ENCODE peak calls at places on chromosomes 16 and 17, in five cellular contexts. D is NCI-H2171 treated with DMSO at 0.1 percent for 48 hours; H is stimulated activated CD4-positive, alpha-beta T cell treated with anti-CD3 and anti-CD28 coated beads, Interleukin-15, amount 100 ng/mL, for 1 hour; O is uterus; K is effector CD4-positive, alpha-beta T cell. T is an unnamed sample.

GRCh38 chr17:50872710-50873424 is 6.7 kb upstream of the TOB1 start:
- DNase-seq in D (no peak), O (no peak), K (peak), H (no peak), T (no peak)

GRCh38 chr16:23803591-23804123 is 32.1 kb upstream of the PRKCB start:
- DNase-seq in O (peak), H (peak), K (peak), D (no peak), T (peak)

GRCh38 chr17:28333083-28333746 is 2.1 kb downstream of the IFT20 start:
- DNase-seq in H (no peak), D (no peak), O (no peak), K (no peak), T (no peak)

GRCh38 chr17:50111687-50112655 is 16.8 kb downstream of the PDK2 start:
- DNase-seq in D (peak), O (no peak), H (no peak), K (no peak), T (no peak)

GRCh38 chr16:30395992-30396560 is 856 bp downstream of the ZNF48 start:
- DNase-seq in D (no peak), K (no peak), O (no peak), H (no peak), T (no peak)

GRCh38 chr17:50258647-50259483 is 15.4 kb upstream of the TMEM92 start:
- DNase-seq in D (peak), O (peak), H (no peak), K (no peak), T (no peak)

GRCh38 chr16:85062303-85062702 is 34.7 kb downstream of the KIAA0513 start:
- DNase-seq in O (no peak), H (no peak), D (no peak), K (no peak), T (no peak)

GRCh38 chr16:11497851-11498289 is 88.8 kb downstream of the LITAF start:
- DNase-seq in O (peak), K (no peak), H (no peak), D (peak), T (no peak)

GRCh38 chr17:61371179-61371578 is 28.5 kb upstream of the TBX2 start:
- DNase-seq in H (no peak), K (no peak), D (no peak), O (no peak), T (no peak)

GRCh38 chr16:67252806-67253497 is 4.2 kb downstream of the SLC9A5 start:
- DNase-seq in O (no peak), K (no peak), D (peak), H (no peak), T (no peak)

GRCh38 chr17:79786930-79787643 is 9.1 kb downstream of the CBX2 start:
- DNase-seq in K (no peak), O (no peak), H (no peak), D (no peak), T (no peak)

GRCh38 chr17:70906808-70907207 is 737.5 kb downstream of the KCNJ2 start:
- DNase-seq in D (no peak), H (no peak), K (no peak), O (no peak), T (no peak)

GRCh38 chr16:78596996-78597422 is 497.6 kb downstream of the WWOX start:
- DNase-seq in D (no peak), O (no peak), K (no peak), H (no peak), T (no peak)

GRCh38 chr16:85350973-85351372 is 238.7 kb upstream of the CIBAR2 start:
- DNase-seq in O (peak), D (peak), K (no peak), H (no peak), T (peak)

GRCh38 chr17:60244656-60245055 is 94.9 kb downstream of the CA4 start:
- DNase-seq in O (no peak), D (no peak), K (no peak), H (no peak), T (no peak)

GRCh38 chr17:74012465-74012864 is 191.0 kb upstream of the RPL38 start:
- DNase-seq in H (no peak), O (no peak), K (peak), D (peak), T (no peak)

GRCh38 chr16:8828541-8829165 is 31.0 kb downstream of the PMM2 start:
- DNase-seq in O (no peak), K (no peak), D (no peak), H (no peak), T (no peak)

GRCh38 chr17:38786372-38786771 is 13.0 kb downstream of the PIP4K2B start:
- DNase-seq in K (no peak), D (no peak), O (no peak), H (no peak), T (no peak)

GRCh38 chr17:39971076-39971603 is 8.3 kb downstream of the GSDMA start:
- DNase-seq in O (no peak), H (no peak), D (no peak), K (no peak), T (no peak)

GRCh38 chr17:58756246-58757161 is 850 bp downstream of the PPM1E start:
- DNase-seq in D (peak), K (no peak), H (no peak), O (no peak), T (no peak)

GRCh38 chr17:2213291-2213960 is 90.2 kb downstream of the SMG6 start:
- DNase-seq in K (no peak), D (no peak), O (no peak), H (no peak), T (no peak)

GRCh38 chr16:54052271-54052670 is 234.3 kb downstream of the IRX3 start:
- DNase-seq in H (no peak), D (no peak), K (no peak), O (no peak), T (no peak)

GRCh38 chr16:89917773-89918452 is 749 bp upstream of the MC1R start:
- DNase-seq in K (peak), H (peak), D (peak), O (peak), T (peak)

GRCh38 chr17:17017343-17018014 is 24.8 kb upstream of the MPRIP start:
- DNase-seq in K (no peak), O (no peak), D (no peak), H (no peak), T (no peak)

GRCh38 chr16:57723170-57723569 is 12.4 kb upstream of the KATNB1 start:
- DNase-seq in H (no peak), K (no peak), D (no peak), O (no peak), T (peak)

GRCh38 chr17:37745801-37746426 is 1.1 kb upstream of the HNF1B start:
- DNase-seq in O (no peak), H (no peak), K (no peak), D (no peak), T (no peak)

GRCh38 chr17:43031666-43032065 is 6.6 kb downstream of the RND2 start:
- DNase-seq in H (no peak), O (no peak), D (no peak), K (no peak), T (no peak)

T was measured in A549.